ENCODE peak calls at places on chromosomes 12 and 14, in ten cellular contexts. S is adrenal gland, H is fibroblast of lung, M is left ventricle myocardium inferior, I is ascending aorta, L is pancreas, K is brain microvascular endothelial cell, W is cardiac muscle cell, X is colonic mucosa, E is upper lobe of left lung. R is an unnamed sample.

GRCh38 chr12:105142259-105142658 is 34.7 kb downstream of the WASHC4 start:
- DNase-seq in L (no peak), M (no peak), E (no peak), H (no peak), W (no peak), X (no peak), I (no peak), K (no peak), S (no peak), R (no peak)

GRCh38 chr14:46686652-46687051 is 35.1 kb upstream of the RPL10L start:
- DNase-seq in E (no peak), I (no peak), L (no peak), X (no peak), M (no peak), H (no peak), K (no peak), W (no peak), S (no peak), R (no peak)

GRCh38 chr14:20631023-20631820 is 10.3 kb downstream of the OR6S1 start:
- DNase-seq in W (peak; percentile 63), X (peak; percentile 59), E (no peak), M (no peak), H (peak; percentile 53), L (no peak), S (no peak), I (no peak), K (peak; percentile 69), R (no peak)

GRCh38 chr12:94109154-94109553 is 39.2 kb upstream of the PLXNC1 start:
- DNase-seq in H (peak; percentile 77), L (no peak), X (no peak), K (peak; percentile 71), M (no peak), W (peak; percentile 43), S (no peak), E (no peak), I (no peak), R (no peak)

GRCh38 chr12:1656894-1657293 is 27.9 kb downstream of the WNT5B start:
- DNase-seq in E (peak; percentile 60), M (peak; percentile 51), S (no peak), K (no peak), W (no peak), H (no peak), I (no peak), X (no peak), L (no peak), R (no peak)

GRCh38 chr14:77593501-77593911 is 22.9 kb downstream of the SPTLC2 start:
- DNase-seq in X (no peak), K (no peak), S (no peak), W (peak; percentile 49), H (peak; percentile 49), L (no peak), M (no peak), I (no peak), E (no peak), R (no peak)

GRCh38 chr12:83216230-83216629 is 529.5 kb downstream of the TMTC2 start:
- DNase-seq in L (no peak), S (no peak), X (no peak), E (no peak), I (no peak), K (no peak), H (no peak), W (no peak), M (no peak), R (no peak)

GRCh38 chr12:752673-753400 is 458 bp downstream of the WNK1 start:
- DNase-seq in K (peak; percentile 18), W (peak; percentile 59), L (peak; percentile 59), E (peak; percentile 93), X (peak; percentile 60), I (no peak), H (peak; percentile 42), M (peak; percentile 57), S (peak; percentile 73), R (peak; percentile 82)

DNA sequence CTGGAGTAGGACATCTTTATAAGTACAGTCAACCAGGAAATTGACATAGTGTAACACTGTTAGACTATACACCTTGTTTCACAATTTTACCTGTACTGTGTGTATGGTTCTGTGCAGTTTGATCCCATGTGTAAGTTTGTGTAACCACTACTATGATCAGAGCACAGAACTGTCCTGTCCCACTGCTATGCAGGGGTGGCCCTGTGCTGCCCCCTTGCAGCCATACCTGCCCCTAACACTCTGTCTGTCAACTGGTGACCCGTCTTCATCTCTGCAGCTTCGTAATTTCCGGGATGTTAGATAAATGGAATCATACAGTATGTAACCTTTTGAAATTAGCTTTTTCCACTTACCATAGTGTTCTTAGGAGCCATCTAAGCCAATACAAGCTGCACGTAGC is 58.7 kb upstream of the RD3L start:
- DNase-seq in K (no peak), S (no peak), I (no peak), L (no peak), X (no peak), W (no peak), E (no peak), H (no peak), M (no peak), R (no peak)
- TF ChIP-seq CTCF in K (peak; percentile 37), S (no peak), I (no peak), L (no peak), X (no peak), W (peak; percentile 7), E (peak; percentile 14), H (no peak), M (peak; percentile 50), R (peak; percentile 19)

GRCh38 chr14:58793096-58793740 is 155.5 kb downstream of the DACT1 start:
- DNase-seq in S (no peak), M (no peak), W (no peak), K (no peak), X (no peak), I (no peak), E (no peak), L (no peak), H (no peak), R (no peak)

GRCh38 chr14:58789106-58789505 is 151.3 kb downstream of the DACT1 start:
- DNase-seq in S (no peak), I (no peak), W (no peak), X (no peak), H (no peak), L (no peak), K (no peak), M (no peak), E (no peak), R (no peak)

GRCh38 chr14:58794993-58795762 is 157.4 kb downstream of the DACT1 start:
- DNase-seq in X (no peak), H (no peak), L (no peak), K (no peak), I (no peak), E (no peak), S (no peak), M (no peak), W (no peak), R (no peak)

GRCh38 chr14:58789756-58790155 is 152.0 kb downstream of the DACT1 start:
- DNase-seq in L (no peak), X (no peak), H (no peak), K (no peak), M (no peak), E (no peak), W (no peak), I (no peak), S (no peak), R (no peak)

GRCh38 chr14:58792421-58792820 is 154.7 kb downstream of the DACT1 start:
- DNase-seq in X (no peak), S (no peak), K (no peak), M (no peak), H (peak; percentile 28), E (no peak), I (no peak), W (no peak), L (no peak), R (no peak)
- H3K27me3 ChIP-seq in X (no peaks in the 10 kb centered on the region), S (no peaks in the 10 kb centered on the region), K (no peaks in the 10 kb centered on the region), M (peaks cover 9% of the 10 kb centered on the region), H (no peaks in the 10 kb centered on the region), E (no peaks in the 10 kb centered on the region), I (no peaks in the 10 kb centered on the region), W (no peaks in the 10 kb centered on the region), L (no peaks in the 10 kb centered on the region), R (no peaks in the 10 kb centered on the region)

GRCh38 chr12:49554266-49554665 is 13.7 kb downstream of the MCRS1 start:
- DNase-seq in X (no peak), E (peak; percentile 68), S (no peak), M (no peak), I (no peak), K (no peak), L (no peak), H (no peak), W (no peak), R (no peak)

GRCh38 chr12:49556391-49557186 is 11.4 kb downstream of the MCRS1 start:
- DNase-seq in X (no peak), E (no peak), S (no peak), I (no peak), K (no peak), M (no peak), W (no peak), H (no peak), L (no peak), R (peak; percentile 3)

GRCh38 chr12:49557187-49557916 is 10.6 kb downstream of the MCRS1 start:
- DNase-seq in K (no peak), E (no peak), H (no peak), L (no peak), W (no peak), S (no peak), M (no peak), X (no peak), I (no peak), R (no peak)

GRCh38 chr12:49557917-49558215 is 10.1 kb downstream of the MCRS1 start:
- DNase-seq in X (no peak), W (no peak), I (no peak), M (no peak), E (no peak), H (no peak), K (no peak), L (no peak), S (no peak), R (no peak)

DNA sequence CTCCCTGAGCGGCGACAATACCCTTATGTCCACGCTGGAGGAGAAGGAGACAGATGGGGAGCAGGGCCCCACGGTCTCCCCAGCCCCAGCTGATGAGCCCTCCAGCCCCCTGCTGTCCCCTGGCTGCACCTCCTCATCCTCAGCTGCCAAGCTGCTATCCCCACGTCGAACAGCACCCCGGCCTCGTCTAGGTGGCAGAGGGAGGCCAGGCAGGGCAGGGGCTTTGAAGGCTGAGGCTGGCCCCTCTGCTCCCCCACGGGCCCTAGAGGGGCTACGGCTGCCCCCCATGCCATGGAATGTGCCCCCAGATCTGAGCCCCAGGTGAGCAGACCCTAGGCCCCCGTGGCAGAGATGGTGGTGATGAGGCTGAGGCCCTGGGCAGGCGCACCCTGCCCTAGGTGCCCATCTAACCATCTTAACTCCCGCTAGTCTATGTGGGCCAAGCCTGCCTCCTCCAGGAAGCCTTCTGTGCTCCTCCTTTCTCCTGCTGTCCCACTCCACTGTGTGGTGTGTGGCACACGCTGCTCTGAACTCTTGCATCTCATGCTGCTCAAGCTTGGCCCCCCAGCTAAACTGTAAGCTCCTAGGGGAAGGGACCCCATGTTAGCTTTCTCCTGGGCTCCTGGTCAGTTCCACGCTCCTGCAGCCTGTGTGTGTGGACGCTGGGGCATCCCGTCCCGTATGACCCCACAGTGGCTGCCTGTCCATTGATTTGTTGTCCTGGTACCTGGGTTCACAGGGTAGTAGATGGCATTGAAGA is 12.1 kb downstream of the MCRS1 start:
- DNase-seq in M (no peak), X (no peak), S (no peak), H (no peak), I (no peak), K (no peak), L (no peak), E (no peak), W (no peak), R (peak; percentile 38)
- H3K4me3 ChIP-seq in M (no peak overlapping the region), X (no peak overlapping the region), S (no peak overlapping the region), H (no peak overlapping the region), I (no peak overlapping the region), K (no peak overlapping the region), L (no peak overlapping the region), E (no peak overlapping the region), W (no peak overlapping the region), R (no peak overlapping the region)

GRCh38 chr12:130571089-130571488 is 145.0 kb downstream of the RIMBP2 start:
- DNase-seq in E (no peak), X (no peak), I (no peak), M (no peak), H (no peak), K (no peak), S (no peak), W (no peak), L (no peak), R (no peak)
- TF ChIP-seq CTCF in E (no peak), X (no peak), I (no peak), M (no peak), H (no peak), K (no peak), S (no peak), W (no peak), L (no peak), R (no peak)